ENCODE peak calls at places on chromosome X, in eight cellular contexts. Q, D, U, I, C, L, F and V are unnamed samples.

GRCh38 chrX:153725039-153725831 is 579 bp downstream of the ABCD1 start:
- DNase-seq in C (no peak), D (peak; percentile 19), F (peak; percentile 58), U (no peak), I (no peak), Q (no peak), L (no peak), V (no peak)

GRCh38 chrX:120308959-120309872 is 2.0 kb downstream of the TMEM255A start:
- DNase-seq in U (no peak), F (peak; percentile 61), Q (peak; percentile 80), L (peak; percentile 62), D (peak; percentile 77), C (peak; percentile 65), I (peak; percentile 75), V (no peak)

GRCh38 chrX:34918856-34919255 is 23.7 kb upstream of the FAM47B start:
- DNase-seq in D (peak; percentile 67), U (no peak), Q (peak; percentile 84), F (no peak), C (peak; percentile 40), I (no peak), L (no peak), V (no peak)

GRCh38 chrX:1601768-1602085 is 10.3 kb downstream of the AKAP17A start:
- DNase-seq in F (no peak), L (no peak), D (no peak), C (no peak), I (no peak), Q (no peak), U (no peak), V (no peak)

GRCh38 chrX:24215282-24215681 is 65.8 kb downstream of the ZFX start:
- DNase-seq in U (no peak), D (no peak), I (no peak), L (no peak), C (no peak), F (no peak), Q (no peak), V (no peak)

GRCh38 chrX:19642517-19643109 is 127.3 kb upstream of the MAP3K15 start:
- DNase-seq in L (no peak), I (no peak), U (no peak), C (no peak), D (no peak), F (no peak), Q (no peak), V (no peak)

GRCh38 chrX:81925812-81926211 is 723.9 kb downstream of the SH3BGRL start:
- DNase-seq in U (no peak), F (no peak), L (no peak), C (no peak), Q (no peak), I (no peak), D (no peak), V (no peak)

GRCh38 chrX:106035064-106035463 is 3.5 kb downstream of the SERPINA7 start:
- DNase-seq in U (no peak), C (no peak), D (peak; percentile 18), L (no peak), I (no peak), F (no peak), Q (peak; percentile 30), V (no peak)

GRCh38 chrX:96440941-96441340 is 243.7 kb upstream of the DIAPH2 start:
- DNase-seq in D (no peak), L (no peak), Q (peak; percentile 49), U (no peak), C (no peak), F (no peak), I (no peak), V (no peak)

DNA sequence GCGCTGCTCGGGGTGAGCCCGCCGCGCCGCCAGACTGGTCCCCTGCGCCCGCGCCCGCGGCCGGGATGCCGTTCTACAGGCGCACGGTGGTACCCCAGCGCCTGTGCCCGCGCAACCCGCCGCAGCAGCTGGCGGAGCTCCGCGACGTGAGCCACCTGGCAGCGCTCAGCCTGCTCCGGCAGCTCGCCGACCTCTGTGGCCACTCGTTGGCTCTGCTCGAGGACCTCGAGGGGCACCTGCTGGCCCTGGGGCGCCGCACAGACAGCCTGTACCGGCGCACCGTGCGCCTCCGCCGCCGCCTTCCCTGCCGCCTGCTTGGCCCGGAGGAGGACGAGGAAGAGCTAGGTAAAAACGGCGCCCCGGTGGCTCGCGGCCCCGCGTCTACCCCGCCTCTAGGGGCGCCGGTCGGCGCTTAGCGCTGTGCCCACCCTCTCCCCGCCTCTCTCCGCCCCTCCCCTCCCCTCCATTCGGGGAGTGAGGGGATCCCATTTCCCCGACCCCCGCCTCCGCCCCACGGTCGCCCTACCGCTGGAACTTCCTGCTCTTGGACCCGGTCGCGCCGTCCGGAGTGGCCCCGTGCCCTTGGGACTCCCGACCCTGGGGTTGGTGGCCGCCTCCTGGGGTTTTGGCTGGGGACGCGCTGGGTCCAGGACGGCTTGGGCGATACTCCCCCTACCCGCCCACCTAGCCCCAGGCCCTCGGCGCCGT is 532 bp downstream of the NHSL2 start:
- DNase-seq in I (no peak), F (peak; percentile 19), Q (no peak), C (no peak), L (no peak), D (no peak), U (no peak), V (no peak)
- TF ChIP-seq CTCF in I (no peak), F (no peak), Q (peak; percentile 29), C (no peak), L (no peak), D (peak; percentile 25), U (no peak), V (no peak)

DNA sequence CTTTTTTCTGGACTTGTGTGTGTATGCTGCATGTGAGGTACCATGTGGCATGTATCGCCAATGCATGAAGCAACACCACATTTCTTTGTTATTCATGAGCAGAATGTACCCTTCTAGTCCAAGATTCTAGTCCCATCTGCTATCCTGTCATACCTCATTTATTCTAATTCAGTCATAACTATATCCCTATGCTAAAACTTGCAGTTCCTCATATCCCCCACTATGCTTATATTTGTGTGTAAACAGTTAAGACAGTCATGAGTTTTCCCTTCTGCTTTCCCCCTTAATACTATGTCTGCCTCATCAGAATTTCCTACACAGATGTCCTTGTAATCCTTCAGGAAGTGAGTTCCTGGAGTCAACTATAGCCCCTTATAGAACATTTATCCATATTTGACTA is 19.7 kb downstream of the OCRL start:
- DNase-seq in U (no peak), Q (no peak), L (no peak), I (no peak), D (no peak), C (no peak), F (no peak), V (no peak)
- TF ChIP-seq CTCF in U (no peak), Q (no peak), L (no peak), I (no peak), D (peak; percentile 18), C (no peak), F (no peak), V (no peak)

GRCh38 chrX:111823068-111823467 is 52.9 kb upstream of the TRPC5OS start:
- DNase-seq in I (no peak), F (no peak), U (peak; percentile 38), L (no peak), C (peak; percentile 8), Q (peak; percentile 4), D (peak; percentile 9), V (no peak)
- TF ChIP-seq CTCF in I (no peak), F (no peak), U (peak; percentile 55), L (no peak), C (peak; percentile 20), Q (peak; percentile 24), D (peak; percentile 50), V (peak; percentile 52)

GRCh38 chrX:112910418-112910817 is 69.8 kb upstream of the AMOT start:
- DNase-seq in F (no peak), U (no peak), I (no peak), D (no peak), C (no peak), L (no peak), Q (no peak), V (no peak)
- TF ChIP-seq CTCF in F (no peak), U (no peak), I (no peak), D (no peak), C (no peak), L (no peak), Q (no peak), V (no peak)